ENCODE peak calls at places on chromosomes 11 and 22, in four cellular contexts. One of them, this sample, is unnamed.

GRCh38 chr11:789951-790350 is at the start of gene CEND1:
- DNase-seq in HFFc6: peak
- DNase-seq in foreskin fibroblast: peak
- DNase-seq in Panc1: no peak
- DNase-seq in this sample: peak

GRCh38 chr22:39148024-39148726 is 4.3 kb downstream of the CBX7 start:
- DNase-seq in HFFc6: no peak
- DNase-seq in foreskin fibroblast: no peak
- DNase-seq in Panc1: no peak
- DNase-seq in this sample: no peak

GRCh38 chr11:41414771-41415440 is 44.5 kb downstream of the LRRC4C start:
- DNase-seq in HFFc6: no peak
- DNase-seq in foreskin fibroblast: no peak
- DNase-seq in Panc1: no peak
- DNase-seq in this sample: no peak

GRCh38 chr11:16982256-16982671 is 31.9 kb downstream of the PLEKHA7 start:
- DNase-seq in HFFc6: no peak
- DNase-seq in foreskin fibroblast: no peak
- DNase-seq in Panc1: no peak
- DNase-seq in this sample: no peak

GRCh38 chr22:42299586-42300285 is 29.3 kb upstream of the TCF20 start:
- DNase-seq in HFFc6: no peak
- DNase-seq in foreskin fibroblast: no peak
- DNase-seq in Panc1: no peak
- DNase-seq in this sample: no peak

GRCh38 chr11:71979582-71979981 is 19.1 kb upstream of the IL18BP start:
- DNase-seq in HFFc6: no peak
- DNase-seq in foreskin fibroblast: no peak
- DNase-seq in Panc1: no peak
- DNase-seq in this sample: no peak

GRCh38 chr22:43310311-43310710 is 32.9 kb downstream of the SCUBE1 start:
- DNase-seq in HFFc6: no peak
- DNase-seq in foreskin fibroblast: no peak
- DNase-seq in Panc1: no peak
- DNase-seq in this sample: peak

GRCh38 chr11:60500276-60500935 is 7.8 kb downstream of the MS4A12 start:
- DNase-seq in HFFc6: peak
- DNase-seq in foreskin fibroblast: no peak
- DNase-seq in Panc1: no peak
- DNase-seq in this sample: no peak

GRCh38 chr11:72641900-72642814 is 32.1 kb downstream of the PDE2A start:
- DNase-seq in HFFc6: no peak
- DNase-seq in foreskin fibroblast: no peak
- DNase-seq in Panc1: no peak
- DNase-seq in this sample: no peak

GRCh38 chr11:370087-370941 is 1.0 kb downstream of the B4GALNT4 start:
- DNase-seq in HFFc6: no peak
- DNase-seq in foreskin fibroblast: no peak
- DNase-seq in Panc1: no peak
- DNase-seq in this sample: no peak

GRCh38 chr22:30876925-30877553 is 91.5 kb downstream of the MORC2 start:
- DNase-seq in HFFc6: no peak
- DNase-seq in foreskin fibroblast: peak
- DNase-seq in Panc1: no peak
- DNase-seq in this sample: peak

GRCh38 chr11:35717043-35717442 is 54.5 kb downstream of the TRIM44 start:
- DNase-seq in HFFc6: no peak
- DNase-seq in foreskin fibroblast: no peak
- DNase-seq in Panc1: no peak
- DNase-seq in this sample: no peak

GRCh38 chr11:24046731-24047130 is 450.1 kb upstream of the LUZP2 start:
- DNase-seq in HFFc6: peak
- DNase-seq in foreskin fibroblast: no peak
- DNase-seq in Panc1: no peak
- DNase-seq in this sample: no peak

GRCh38 chr22:20239063-20239950 is 28.8 kb downstream of the RTN4R start:
- DNase-seq in HFFc6: no peak
- DNase-seq in foreskin fibroblast: peak
- DNase-seq in Panc1: no peak
- DNase-seq in this sample: no peak

DNA sequence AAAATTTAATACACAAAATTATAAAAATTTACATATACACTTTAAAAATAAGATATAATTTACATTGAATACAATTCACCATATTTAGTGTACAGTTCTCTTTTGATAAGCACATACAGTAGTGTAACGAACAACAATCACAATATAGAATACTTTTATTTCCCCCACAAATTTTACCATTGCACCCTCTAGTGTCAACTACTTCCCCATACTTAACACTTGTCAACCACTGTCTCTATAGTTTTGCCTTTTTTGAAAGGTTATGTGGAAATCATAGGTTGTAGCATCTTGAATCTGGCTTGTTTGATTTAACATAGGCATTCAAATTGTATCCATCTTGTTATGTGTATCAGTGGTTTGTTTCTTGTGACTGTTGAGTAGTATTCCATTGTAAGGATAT is 21.3 kb upstream of the PANX1 start:
- DNase-seq in HFFc6: no peak
- DNase-seq in foreskin fibroblast: no peak
- DNase-seq in Panc1: no peak
- DNase-seq in this sample: no peak
- TF ChIP-seq CTCF in HFFc6: peak
- TF ChIP-seq CTCF in foreskin fibroblast: no peak
- TF ChIP-seq CTCF in Panc1: peak
- TF ChIP-seq CTCF in this sample: peak

GRCh38 chr11:45810431-45811108 is 5.6 kb downstream of the SLC35C1 start:
- DNase-seq in HFFc6: no peak
- DNase-seq in foreskin fibroblast: no peak
- DNase-seq in Panc1: no peak
- DNase-seq in this sample: no peak

GRCh38 chr11:45811109-45811435 is 6.1 kb downstream of the SLC35C1 start:
- DNase-seq in HFFc6: no peak
- DNase-seq in foreskin fibroblast: no peak
- DNase-seq in Panc1: no peak
- DNase-seq in this sample: no peak

GRCh38 chr11:45807792-45808238 is 2.9 kb downstream of the SLC35C1 start:
- DNase-seq in HFFc6: no peak
- DNase-seq in foreskin fibroblast: no peak
- DNase-seq in Panc1: no peak
- DNase-seq in this sample: no peak

GRCh38 chr11:45811571-45812290 is 6.8 kb downstream of the SLC35C1 start:
- DNase-seq in HFFc6: no peak
- DNase-seq in foreskin fibroblast: no peak
- DNase-seq in Panc1: no peak
- DNase-seq in this sample: no peak

DNA sequence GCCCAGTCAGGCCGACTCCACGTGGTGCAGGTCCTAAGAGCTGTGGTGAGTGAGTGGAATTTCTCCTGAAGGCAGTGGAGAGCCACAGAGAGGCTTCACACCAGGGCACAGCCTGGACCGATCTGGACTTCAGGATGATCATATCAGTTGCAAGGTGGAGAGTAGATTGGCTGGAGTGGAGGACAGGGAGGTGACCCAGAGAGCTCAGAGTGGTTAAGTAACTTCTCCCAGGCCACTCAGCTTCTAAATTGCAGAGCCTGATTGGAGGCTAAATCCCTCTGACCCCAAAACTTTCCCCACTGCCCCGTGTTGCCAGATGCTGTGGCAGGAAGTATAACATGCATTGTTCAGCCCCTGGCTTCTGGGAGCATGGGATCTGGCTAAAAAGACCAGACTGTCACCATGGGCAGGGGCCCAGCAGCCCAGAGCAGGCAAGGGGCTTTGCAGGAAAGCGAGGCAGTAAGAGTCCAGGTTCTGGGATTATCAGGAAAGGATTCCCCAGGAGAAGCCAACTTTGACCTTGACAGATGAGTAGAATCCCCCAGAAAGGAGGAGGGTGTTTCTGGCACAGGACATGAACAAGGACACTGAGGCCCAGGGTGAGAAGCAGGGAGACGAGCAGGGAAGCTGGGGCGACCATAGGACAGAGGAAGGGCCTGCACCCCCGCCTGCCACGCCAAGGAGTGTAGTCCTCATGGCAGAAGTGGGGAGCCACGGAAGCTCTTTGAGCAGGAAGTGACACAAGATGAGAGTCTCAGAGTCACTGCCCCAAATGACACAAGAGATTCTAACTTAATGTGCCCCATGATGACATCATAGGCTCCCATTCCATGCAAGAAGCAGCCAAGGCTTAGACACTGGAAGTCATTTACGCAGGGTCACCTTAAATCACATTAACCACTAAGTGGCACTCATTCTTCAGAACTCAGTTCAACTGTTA is 4.8 kb downstream of the SLC35C1 start:
- DNase-seq in HFFc6: no peak
- DNase-seq in foreskin fibroblast: no peak
- DNase-seq in Panc1: no peak
- DNase-seq in this sample: no peak
- TF ChIP-seq CTCF in HFFc6: no peak
- TF ChIP-seq CTCF in foreskin fibroblast: no peak
- TF ChIP-seq CTCF in Panc1: no peak
- TF ChIP-seq CTCF in this sample: no peak

GRCh38 chr11:57900315-57900714 is 123.4 kb upstream of the OR9Q1 start:
- DNase-seq in HFFc6: no peak
- DNase-seq in foreskin fibroblast: no peak
- DNase-seq in Panc1: no peak
- DNase-seq in this sample: no peak

GRCh38 chr11:57903441-57904123 is 120.1 kb upstream of the OR9Q1 start:
- DNase-seq in HFFc6: no peak
- DNase-seq in foreskin fibroblast: no peak
- DNase-seq in Panc1: no peak
- DNase-seq in this sample: no peak

GRCh38 chr11:57903011-57903410 is 120.7 kb upstream of the OR9Q1 start:
- DNase-seq in HFFc6: no peak
- DNase-seq in foreskin fibroblast: no peak
- DNase-seq in Panc1: no peak
- DNase-seq in this sample: no peak

GRCh38 chr11:57901278-57901677 is 122.4 kb upstream of the OR9Q1 start:
- DNase-seq in HFFc6: no peak
- DNase-seq in foreskin fibroblast: no peak
- DNase-seq in Panc1: no peak
- DNase-seq in this sample: no peak

GRCh38 chr11:57901756-57902155 is 121.9 kb upstream of the OR9Q1 start:
- DNase-seq in HFFc6: no peak
- DNase-seq in foreskin fibroblast: no peak
- DNase-seq in Panc1: no peak
- DNase-seq in this sample: no peak
- TF ChIP-seq CTCF in HFFc6: no peak
- TF ChIP-seq CTCF in foreskin fibroblast: no peak
- TF ChIP-seq CTCF in Panc1: no peak
- TF ChIP-seq CTCF in this sample: no peak

GRCh38 chr11:118232659-118233058 is 7.8 kb upstream of the JAML start:
- DNase-seq in HFFc6: no peak
- DNase-seq in foreskin fibroblast: no peak
- DNase-seq in Panc1: no peak
- DNase-seq in this sample: no peak

GRCh38 chr11:118234833-118235232 is 10.0 kb upstream of the JAML start:
- DNase-seq in HFFc6: no peak
- DNase-seq in foreskin fibroblast: no peak
- DNase-seq in Panc1: no peak
- DNase-seq in this sample: no peak

GRCh38 chr11:118236170-118236569 is 11.4 kb upstream of the JAML start:
- DNase-seq in HFFc6: no peak
- DNase-seq in foreskin fibroblast: no peak
- DNase-seq in Panc1: no peak
- DNase-seq in this sample: no peak

GRCh38 chr11:118230088-118230487 is 5.3 kb upstream of the JAML start:
- DNase-seq in HFFc6: no peak
- DNase-seq in foreskin fibroblast: no peak
- DNase-seq in Panc1: no peak
- DNase-seq in this sample: no peak

GRCh38 chr11:118233377-118233776 is 8.6 kb upstream of the JAML start:
- DNase-seq in HFFc6: no peak
- DNase-seq in foreskin fibroblast: no peak
- DNase-seq in Panc1: no peak
- DNase-seq in this sample: no peak
- TF ChIP-seq CTCF in HFFc6: no peak
- TF ChIP-seq CTCF in foreskin fibroblast: no peak
- TF ChIP-seq CTCF in Panc1: no peak
- TF ChIP-seq CTCF in this sample: no peak

GRCh38 chr11:18736590-18737148 is 10.7 kb upstream of the IGSF22 start:
- DNase-seq in HFFc6: no peak
- DNase-seq in foreskin fibroblast: no peak
- DNase-seq in Panc1: no peak
- DNase-seq in this sample: no peak
- TF ChIP-seq CTCF in HFFc6: peak
- TF ChIP-seq CTCF in foreskin fibroblast: no peak
- TF ChIP-seq CTCF in Panc1: no peak
- TF ChIP-seq CTCF in this sample: no peak

This sample was measured in astrocyte of the spinal cord.